ENCODE peak calls at places on chromosomes 2 and 18, in nine cellular contexts. L, Q, P, C, H, E, W, N and X are unnamed samples.

GRCh38 chr2:157093666-157094065 is 163.8 kb upstream of the GALNT5 start:
- DNase-seq in L (no peak), Q (no peak), P (no peak), C (no peak), H (no peak), E (no peak), W (no peak), N (no peak), X (no peak)

GRCh38 chr2:175926272-175926671 is 75.8 kb downstream of the LNPK start:
- DNase-seq in L (no peak), Q (peak; percentile 64), P (no peak), C (no peak), H (no peak), E (peak; percentile 60), W (no peak), N (no peak), X (peak; percentile 87)

GRCh38 chr2:226080323-226080722 is 680.8 kb downstream of the NYAP2 start:
- DNase-seq in L (no peak), Q (peak; percentile 93), P (no peak), C (no peak), H (no peak), E (peak; percentile 82), W (no peak), N (no peak), X (peak; percentile 40)

GRCh38 chr18:35030234-35030989 is 10.8 kb upstream of the MAPRE2 start:
- DNase-seq in L (peak; percentile 71), Q (no peak), P (no peak), C (no peak), H (peak; percentile 17), E (no peak), W (no peak), N (no peak), X (no peak)

GRCh38 chr18:61554117-61554776 is 221.0 kb downstream of the CDH20 start:
- DNase-seq in L (no peak), Q (no peak), P (no peak), C (no peak), H (no peak), E (no peak), W (no peak), N (no peak), X (no peak)

GRCh38 chr2:171811229-171811628 is 82.8 kb downstream of the SLC25A12 start:
- DNase-seq in L (peak; percentile 62), Q (peak; percentile 57), P (peak; percentile 34), C (peak; percentile 8), H (peak; percentile 15), E (no peak), W (peak; percentile 27), N (peak; percentile 26), X (peak; percentile 56)

GRCh38 chr2:101793277-101793969 is 95.9 kb downstream of the MAP4K4 start:
- DNase-seq in L (no peak), Q (no peak), P (peak; percentile 22), C (no peak), H (no peak), E (no peak), W (peak; percentile 76), N (peak; percentile 37), X (peak; percentile 39)

GRCh38 chr2:229050063-229050635 is 220.9 kb downstream of the PID1 start:
- DNase-seq in L (no peak), Q (no peak), P (peak; percentile 30), C (no peak), H (no peak), E (no peak), W (no peak), N (no peak), X (no peak)

GRCh38 chr2:172931256-172931894 is 144.3 kb upstream of the MAP3K20 start:
- DNase-seq in L (no peak), Q (peak; percentile 75), P (peak; percentile 59), C (no peak), H (no peak), E (peak; percentile 88), W (peak; percentile 54), N (no peak), X (peak; percentile 6)

GRCh38 chr2:11133238-11133935 is 21.9 kb upstream of the SLC66A3 start:
- DNase-seq in L (no peak), Q (no peak), P (no peak), C (no peak), H (no peak), E (no peak), W (peak; percentile 76), N (no peak), X (peak; percentile 55)

GRCh38 chr2:156329922-156330726 is 2.4 kb downstream of the NR4A2 start:
- DNase-seq in L (no peak), Q (no peak), P (no peak), C (no peak), H (no peak), E (no peak), W (no peak), N (no peak), X (no peak)

GRCh38 chr2:16088713-16089112 is 148.4 kb downstream of the MYCN start:
- DNase-seq in L (no peak), Q (no peak), P (no peak), C (no peak), H (no peak), E (no peak), W (no peak), N (no peak), X (no peak)

GRCh38 chr2:221124542-221125235 is 447.4 kb downstream of the EPHA4 start:
- DNase-seq in L (no peak), Q (no peak), P (no peak), C (no peak), H (no peak), E (peak; percentile 35), W (no peak), N (no peak), X (peak; percentile 52)

GRCh38 chr2:11496311-11496710 is 30.4 kb upstream of the E2F6 start:
- DNase-seq in L (no peak), Q (no peak), P (no peak), C (no peak), H (no peak), E (no peak), W (no peak), N (no peak), X (no peak)

GRCh38 chr2:128305555-128306080 is 13.1 kb downstream of the HS6ST1 start:
- DNase-seq in L (peak; percentile 92), Q (peak; percentile 75), P (no peak), C (no peak), H (no peak), E (no peak), W (no peak), N (no peak), X (peak; percentile 58)

GRCh38 chr2:210392469-210392881 is 77.5 kb upstream of the MYL1 start:
- DNase-seq in L (no peak), Q (no peak), P (no peak), C (no peak), H (no peak), E (no peak), W (no peak), N (no peak), X (no peak)

GRCh38 chr18:5894215-5894612 is 1.1 kb downstream of the TMEM200C start:
- DNase-seq in L (no peak), Q (peak; percentile 12), P (no peak), C (no peak), H (no peak), E (no peak), W (no peak), N (no peak), X (no peak)

GRCh38 chr18:5891361-5892215 is 3.7 kb downstream of the TMEM200C start:
- DNase-seq in L (no peak), Q (no peak), P (peak; percentile 23), C (no peak), H (no peak), E (no peak), W (no peak), N (no peak), X (no peak)

GRCh38 chr18:5892772-5893431 is 2.4 kb downstream of the TMEM200C start:
- DNase-seq in L (no peak), Q (peak; percentile 34), P (no peak), C (no peak), H (no peak), E (no peak), W (no peak), N (no peak), X (no peak)

GRCh38 chr18:5890261-5890605 is 5.1 kb downstream of the TMEM200C start:
- DNase-seq in L (no peak), Q (no peak), P (no peak), C (no peak), H (peak; percentile 17), E (peak; percentile 12), W (no peak), N (peak; percentile 5), X (no peak)

DNA sequence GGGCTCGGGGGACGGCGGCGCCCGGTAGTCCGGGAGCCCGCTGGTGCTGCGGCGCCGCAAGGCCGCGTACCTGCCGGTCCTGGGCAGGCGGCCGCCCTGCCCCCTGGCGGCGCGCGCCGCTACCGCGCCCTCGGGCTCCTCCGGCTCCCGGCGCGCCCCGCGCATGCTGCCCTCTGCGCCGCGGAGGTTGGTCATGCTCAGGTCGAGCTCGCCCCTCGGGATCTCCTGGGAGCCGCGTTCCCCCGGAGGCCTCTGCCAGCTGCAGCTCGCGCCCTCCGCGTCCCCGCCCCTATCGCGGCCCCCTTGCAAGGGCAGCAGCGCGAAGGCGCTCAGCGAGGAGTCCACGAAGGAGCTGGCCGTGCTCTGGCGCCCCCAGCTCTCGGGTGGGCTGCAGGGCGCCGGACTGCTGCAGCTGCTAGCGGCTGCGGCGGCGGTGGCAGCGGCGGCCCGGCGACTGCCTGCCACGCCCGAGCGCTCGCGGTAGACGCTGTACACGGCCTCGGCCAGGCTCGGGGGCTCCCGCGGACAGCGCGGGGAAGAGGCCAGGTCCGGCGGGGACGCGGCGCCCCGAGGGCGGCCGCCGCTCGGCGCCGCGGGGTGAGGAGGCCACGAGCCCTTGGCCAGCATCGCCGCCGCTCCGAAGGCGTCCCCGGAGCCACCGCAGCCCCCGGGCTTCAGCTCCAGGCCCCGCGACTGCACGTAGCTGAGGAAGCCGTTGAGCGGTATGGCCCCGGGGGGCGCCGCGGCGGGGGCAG is 4.5 kb downstream of the TMEM200C start:
- DNase-seq in L (peak; percentile 57), Q (no peak), P (peak; percentile 90), C (no peak), H (peak; percentile 75), E (peak; percentile 8), W (peak; percentile 84), N (peak; percentile 11), X (no peak)
- H3K27me3 ChIP-seq in L (no peaks in the 10 kb centered on the region), Q (no peaks in the 10 kb centered on the region), P (peaks cover 27% of the 10 kb centered on the region), C (no peaks in the 10 kb centered on the region), H (peaks cover 55% of the 10 kb centered on the region), E (peaks cover 14% of the 10 kb centered on the region), W (peaks cover 48% of the 10 kb centered on the region), N (peaks cover 17% of the 10 kb centered on the region), X (peaks cover 51% of the 10 kb centered on the region)

GRCh38 chr2:158894078-158894477 is 74.4 kb upstream of the TANC1 start:
- DNase-seq in L (no peak), Q (peak; percentile 71), P (no peak), C (no peak), H (no peak), E (peak; percentile 97), W (no peak), N (peak; percentile 16), X (peak; percentile 84)
- H3K27ac ChIP-seq in L (no peak overlapping the region), Q (no peak overlapping the region), P (no peak overlapping the region), C (no peak overlapping the region), H (no peak overlapping the region), E (peak overlapping the region; percentile 77), W (no peak overlapping the region), N (no peak overlapping the region), X (peak overlapping the region; percentile 29)

GRCh38 chr2:231685349-231686191 is 22.8 kb upstream of the PTMA start:
- DNase-seq in L (peak; percentile 93), Q (no peak), P (peak; percentile 56), C (no peak), H (no peak), E (no peak), W (peak; percentile 62), N (peak; percentile 61), X (no peak)
- H2AFZ ChIP-seq in L (no peak overlapping the region), Q (peak overlapping the region; percentile 65), P (no peak overlapping the region), C (peak overlapping the region; percentile 35), H (no peak overlapping the region), E (no peak overlapping the region), W (no peak overlapping the region), N (no peak overlapping the region), X (no peak overlapping the region)

GRCh38 chr2:241461693-241462677 is 46.4 kb downstream of the STK25 start:
- DNase-seq in L (no peak), Q (no peak), P (no peak), C (no peak), H (no peak), E (no peak), W (no peak), N (no peak), X (no peak)
- H3K27me3 ChIP-seq in L (no peaks in the 10 kb centered on the region), Q (no peaks in the 10 kb centered on the region), P (no peaks in the 10 kb centered on the region), C (no peaks in the 10 kb centered on the region), H (no peaks in the 10 kb centered on the region), E (no peaks in the 10 kb centered on the region), W (no peaks in the 10 kb centered on the region), N (no peaks in the 10 kb centered on the region), X (no peaks in the 10 kb centered on the region)